ENCODE peak calls at places on chromosome X, in four cellular contexts. M is HepG2, D is K562, G is H1. T is an unnamed sample.

GRCh38 chrX:151825927-151826471 is 86.7 kb upstream of the MAGEA4 start:
- DNase-seq in G (no peak), M (no peak), D (no peak), T (peak)

GRCh38 chrX:68719904-68720614 is 72.6 kb downstream of the STARD8 start:
- DNase-seq in G (no peak), D (peak), M (peak), T (peak)

GRCh38 chrX:123665197-123665596 is 67.7 kb downstream of the THOC2 start:
- DNase-seq in G (no peak), M (no peak), D (no peak), T (no peak)

GRCh38 chrX:12956704-12957541 is 18.0 kb upstream of the TMSB4X start:
- DNase-seq in M (no peak), G (no peak), D (peak), T (peak)

GRCh38 chrX:129843209-129843458 is 552 bp downstream of the ZDHHC9 start:
- DNase-seq in G (peak), D (peak), M (no peak), T (no peak)

GRCh38 chrX:46860536-46860935 is 23.7 kb downstream of the RP2 start:
- DNase-seq in D (no peak), M (peak), G (no peak), T (no peak)

GRCh38 chrX:103063918-103064434 is at the start of gene BEX1:
- DNase-seq in G (peak), D (no peak), M (peak), T (no peak)

GRCh38 chrX:129540068-129540653 is at the start of gene OCRL:
- DNase-seq in G (peak), M (peak), D (peak), T (peak)

GRCh38 chrX:39439910-39440733 is 638.9 kb downstream of the MID1IP1 start:
- DNase-seq in D (no peak), M (no peak), G (no peak), T (no peak)

GRCh38 chrX:149803458-149804062 is 21.8 kb downstream of the MAGEA9 start:
- DNase-seq in D (no peak), G (no peak), M (no peak), T (no peak)

GRCh38 chrX:150544222-150544787 is 24.1 kb upstream of the MTM1 start:
- DNase-seq in D (no peak), M (peak), G (no peak), T (peak)

GRCh38 chrX:119552508-119552907 is 12.7 kb downstream of the STEEP1 start:
- DNase-seq in D (no peak), G (no peak), M (no peak), T (no peak)

GRCh38 chrX:14243823-14244222 is 214.1 kb upstream of the GEMIN8 start:
- DNase-seq in G (peak), D (no peak), M (no peak), T (no peak)

GRCh38 chrX:68994883-68995255 is 166.0 kb downstream of the EFNB1 start:
- DNase-seq in M (no peak), D (no peak), G (no peak), T (no peak)

GRCh38 chrX:107729558-107730297 is 45.9 kb downstream of the TSC22D3 start:
- DNase-seq in M (no peak), G (no peak), D (no peak), T (no peak)

GRCh38 chrX:68658530-68658929 is 11.1 kb downstream of the STARD8 start:
- DNase-seq in M (no peak), D (no peak), G (no peak), T (no peak)

GRCh38 chrX:40449396-40449795 is 131.4 kb upstream of the ATP6AP2 start:
- DNase-seq in M (no peak), G (no peak), D (no peak), T (no peak)

GRCh38 chrX:107135076-107135964 is 16.7 kb upstream of the RBM41 start:
- DNase-seq in M (peak), G (no peak), D (no peak), T (peak)

GRCh38 chrX:46574337-46574940 is 874 bp downstream of the CHST7 start:
- DNase-seq in M (peak), D (no peak), G (peak), T (no peak)

GRCh38 chrX:47458528-47458927 is 24.5 kb downstream of the ZNF41 start:
- DNase-seq in M (no peak), D (no peak), G (no peak), T (no peak)

GRCh38 chrX:48971325-48972213 is at the start of gene KCND1:
- DNase-seq in D (peak), G (peak), M (no peak), T (no peak)

GRCh38 chrX:77628294-77629025 is 157.6 kb downstream of the ATRX start:
- DNase-seq in M (no peak), G (no peak), D (no peak), T (no peak)

GRCh38 chrX:15277594-15277993 is 7.7 kb upstream of the ASB9 start:
- DNase-seq in M (peak), D (no peak), G (no peak), T (no peak)

GRCh38 chrX:41870719-41871151 is 52.6 kb downstream of the CASK start:
- DNase-seq in M (peak), D (no peak), G (no peak), T (no peak)

GRCh38 chrX:13506574-13506973 is 62.8 kb upstream of the EGFL6 start:
- DNase-seq in D (peak), G (peak), M (peak), T (peak)

GRCh38 chrX:40056420-40056819 is 41.3 kb downstream of the BCOR start:
- DNase-seq in G (no peak), D (no peak), M (no peak), T (no peak)

GRCh38 chrX:22526339-22526738 is 253.6 kb downstream of the CBLL2 start:
- DNase-seq in D (no peak), G (no peak), M (no peak), T (no peak)

GRCh38 chrX:39194673-39195072 is 393.4 kb downstream of the MID1IP1 start:
- DNase-seq in D (no peak), G (no peak), M (no peak), T (no peak)

GRCh38 chrX:40012039-40012799 is 85.5 kb downstream of the BCOR start:
- DNase-seq in G (peak), M (peak), D (no peak), T (no peak)

GRCh38 chrX:21740329-21741274 is 17.3 kb downstream of the SMPX start:
- DNase-seq in D (no peak), G (no peak), M (peak), T (no peak)

GRCh38 chrX:25219480-25219879 is 203.7 kb upstream of the ARX start:
- DNase-seq in G (no peak), M (no peak), D (no peak), T (no peak)

GRCh38 chrX:7985568-7985967 is 58.4 kb upstream of the PNPLA4 start:
- DNase-seq in G (no peak), D (no peak), M (no peak), T (no peak)

GRCh38 chrX:133838761-133839676 is 146.4 kb downstream of the GPC3 start:
- DNase-seq in M (no peak), G (peak), D (peak), T (peak)

GRCh38 chrX:123084797-123085196 is 99.3 kb upstream of the GRIA3 start:
- DNase-seq in M (peak), D (no peak), G (no peak), T (no peak)

GRCh38 chrX:49165901-49166881 is 3.6 kb downstream of the MAGIX start:
- DNase-seq in M (no peak), G (peak), D (peak), T (no peak)

GRCh38 chrX:121356139-121356849 is 308.9 kb downstream of the GLUD2 start:
- DNase-seq in M (no peak), G (no peak), D (no peak), T (no peak)

GRCh38 chrX:47482065-47482511 is 934 bp downstream of the ZNF41 start:
- DNase-seq in G (no peak), M (no peak), D (no peak), T (no peak)

GRCh38 chrX:68196939-68197791 is 236.1 kb downstream of the OPHN1 start:
- DNase-seq in G (peak), D (peak), M (peak), T (peak)

GRCh38 chrX:26409636-26410035 is 193.7 kb downstream of the MAGEB5 start:
- DNase-seq in G (no peak), D (no peak), M (no peak), T (no peak)

GRCh38 chrX:136879001-136879667 is 1.4 kb downstream of the RBMX start:
- DNase-seq in D (no peak), G (no peak), M (no peak), T (no peak)
- TF ChIP-seq HDAC2 in D (no peak), G (no peak), M (no peak), T (no peak)

GRCh38 chrX:19863237-19864223 is 23.9 kb downstream of the SH3KBP1 start:
- DNase-seq in M (no peak), D (no peak), G (no peak), T (no peak)
- TF ChIP-seq EP300 in M (no peak), D (no peak), G (no peak), T (no peak)

GRCh38 chrX:139112432-139112831 is 400.9 kb upstream of the FGF13 start:
- DNase-seq in M (no peak), D (no peak), G (no peak), T (no peak)
- TF ChIP-seq HDAC2 in M (no peak), D (no peak), G (no peak), T (no peak)

GRCh38 chrX:9899640-9900075 is 67.5 kb upstream of the CLDN34 start:
- DNase-seq in D (no peak), G (no peak), M (no peak), T (no peak)
- TF ChIP-seq EP300 in D (no peak), G (no peak), M (no peak), T (no peak)